ENCODE peak calls at places on chromosomes 1 and 21, in four cellular contexts. P is IMR-90, F is glutamatergic neuron, M is kidney epithelial cell. K is an unnamed sample.

GRCh38 chr1:209536843-209537242 is 46.7 kb upstream of the CAMK1G start:
- DNase-seq in P (no peak), F (no peak), M (no peak), K (no peak)

GRCh38 chr1:58065520-58065919 is 481.0 kb downstream of the OMA1 start:
- DNase-seq in P (no peak), F (no peak), M (no peak), K (no peak)

GRCh38 chr1:172472495-172472894 is 28.6 kb upstream of the PIGC start:
- DNase-seq in P (no peak), F (no peak), M (no peak), K (no peak)

GRCh38 chr1:202031796-202032195 is 21.4 kb downstream of the ELF3 start:
- DNase-seq in P (no peak), F (no peak), M (no peak), K (no peak)

GRCh38 chr1:87959236-87959635 is 630.6 kb downstream of the LMO4 start:
- DNase-seq in P (no peak), F (no peak), M (no peak), K (no peak)

GRCh38 chr1:98674075-98674781 is 12.7 kb downstream of the SNX7 start:
- DNase-seq in P (peak), F (no peak), M (no peak), K (peak)

GRCh38 chr1:16187748-16188401 is 24.6 kb downstream of the ARHGEF19 start:
- DNase-seq in P (peak), F (peak), M (no peak), K (peak)

GRCh38 chr1:58041621-58042020 is 504.9 kb downstream of the OMA1 start:
- DNase-seq in P (no peak), F (no peak), M (peak), K (no peak)

GRCh38 chr1:219155140-219155539 is 18.5 kb upstream of the LYPLAL1 start:
- DNase-seq in P (peak), F (no peak), M (no peak), K (peak)

GRCh38 chr1:43565600-43566360 is 35.1 kb downstream of the PTPRF start:
- DNase-seq in P (peak), F (peak), M (no peak), K (peak)

GRCh38 chr1:215992620-215993019 is 425.5 kb downstream of the KCTD3 start:
- DNase-seq in P (peak), F (no peak), M (no peak), K (peak)

GRCh38 chr1:87888456-87888855 is 559.8 kb downstream of the LMO4 start:
- DNase-seq in P (no peak), F (no peak), M (peak), K (peak)

DNA sequence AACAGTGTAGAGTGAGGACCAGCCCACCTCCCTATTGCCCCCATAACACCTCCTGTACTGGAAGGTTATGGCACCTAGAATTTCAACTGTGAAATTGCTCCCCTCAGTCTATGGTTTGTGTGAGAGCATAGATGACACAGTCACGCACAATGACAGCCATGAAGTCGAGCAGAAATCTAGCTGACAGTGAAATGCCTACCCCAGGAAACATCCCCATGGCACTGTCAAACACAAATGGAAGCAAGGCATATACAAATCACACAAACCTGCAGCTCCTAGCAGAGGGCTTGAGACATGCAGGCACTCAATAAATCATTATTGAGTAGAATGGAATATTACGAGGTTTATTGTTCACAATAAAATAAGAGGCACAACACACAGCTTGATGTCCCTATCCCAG is 142.5 kb upstream of the ST6GALNAC5 start:
- DNase-seq in P (no peak), F (no peak), M (no peak), K (no peak)
- TF ChIP-seq CTCF in P (no peak), F (no peak), M (no peak), K (no peak)

DNA sequence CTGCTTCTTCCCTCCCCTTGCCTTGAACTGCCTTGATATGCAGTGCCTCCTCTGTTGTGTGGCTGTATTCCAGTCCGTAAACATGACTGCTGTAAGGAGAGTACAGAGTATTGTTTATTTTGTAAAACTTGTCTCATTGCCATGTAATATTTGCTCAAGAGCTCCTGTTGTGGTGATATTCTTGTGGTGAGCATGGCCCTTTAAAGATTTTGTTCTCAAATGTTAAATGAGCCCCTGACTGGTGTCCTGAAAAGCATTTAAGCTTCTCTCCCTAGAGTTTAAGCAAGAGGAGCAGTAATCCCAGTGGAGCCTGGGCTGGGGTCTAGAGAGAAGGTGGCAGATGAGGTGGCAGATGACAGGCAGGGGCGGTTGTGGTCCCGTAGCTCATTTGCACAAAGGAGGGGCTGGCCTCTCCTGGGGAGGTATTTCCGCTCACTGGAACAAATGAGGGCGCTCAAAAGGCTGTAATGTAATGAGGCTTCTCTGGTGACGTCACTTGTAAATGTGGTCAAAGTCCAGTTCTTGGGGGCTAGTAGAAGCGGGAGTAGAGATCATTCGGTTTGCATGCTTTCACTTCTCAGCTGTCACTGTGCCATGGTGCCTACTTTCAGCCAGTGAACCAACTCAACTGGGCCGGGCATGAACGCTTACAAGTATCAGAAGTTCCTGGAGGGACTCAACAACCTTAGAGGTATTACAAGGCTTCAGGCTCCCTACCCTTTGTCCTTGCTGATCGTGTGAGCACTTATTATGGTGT is 46.0 kb upstream of the MACF1 start:
- DNase-seq in P (peak), F (peak), M (peak), K (no peak)
- TF ChIP-seq CTCF in P (no peak), F (no peak), M (no peak), K (no peak)

GRCh38 chr1:165960136-165960535 is 132.7 kb downstream of the UCK2 start:
- DNase-seq in P (no peak), F (no peak), M (no peak), K (peak)
- TF ChIP-seq CTCF in P (no peak), F (no peak), M (no peak), K (no peak)

GRCh38 chr1:51570063-51570720 is 46.7 kb upstream of the OSBPL9 start:
- DNase-seq in P (no peak), F (no peak), M (no peak), K (no peak)
- TF ChIP-seq CTCF in P (no peak), F (no peak), M (no peak), K (no peak)

GRCh38 chr21:33230518-33231324 is 983 bp downstream of the IFNAR2 start:
- DNase-seq in P (peak), F (peak), M (peak), K (peak)
- TF ChIP-seq CTCF in P (peak), F (no peak), M (peak), K (peak)

GRCh38 chr1:146032613-146033219 is 11.2 kb upstream of the HJV start:
- DNase-seq in P (peak), F (no peak), M (no peak), K (peak)
- TF ChIP-seq CTCF in P (peak), F (peak), M (peak), K (peak)

K was measured in AG10803.